ENCODE peak calls at places on chromosomes 5 and 9, in four cellular contexts. L is K562, E is HepG2, X is HCT116. U is an unnamed sample.

GRCh38 chr5:149363345-149363744 is 5.5 kb downstream of the PCYOX1L start:
- DNase-seq in E (no peak), X (no peak), L (no peak), U (no peak)

GRCh38 chr5:109877670-109878045 is 187.9 kb downstream of the MAN2A1 start:
- DNase-seq in E (no peak), X (no peak), L (no peak), U (peak)

GRCh38 chr5:137666109-137666850 is 69.6 kb downstream of the KLHL3 start:
- DNase-seq in X (no peak), L (no peak), E (no peak), U (no peak)

GRCh38 chr5:106508894-106509293 is 1161.8 kb downstream of the EFNA5 start:
- DNase-seq in E (no peak), L (no peak), X (no peak), U (no peak)

GRCh38 chr9:127722055-127722454 is 6.2 kb downstream of the TTC16 start:
- DNase-seq in L (no peak), E (no peak), X (no peak), U (no peak)

GRCh38 chr5:56481147-56481997 is 248.2 kb upstream of the ANKRD55 start:
- DNase-seq in E (peak), L (no peak), X (no peak), U (no peak)

GRCh38 chr5:150989695-150990094 is 30.7 kb upstream of the GPX3 start:
- DNase-seq in E (no peak), X (no peak), L (peak), U (no peak)

GRCh38 chr9:113131689-113132151 is 19.1 kb upstream of the SLC31A2 start:
- DNase-seq in X (no peak), E (no peak), L (no peak), U (no peak)

GRCh38 chr9:71830131-71830530 is 61.8 kb upstream of the CEMIP2 start:
- DNase-seq in X (no peak), L (no peak), E (no peak), U (no peak)

GRCh38 chr5:134540747-134541733 is 15.6 kb downstream of the JADE2 start:
- DNase-seq in X (no peak), E (no peak), L (no peak), U (no peak)

GRCh38 chr9:126788631-126789349 is 16.1 kb upstream of the ZBTB43 start:
- DNase-seq in E (no peak), X (no peak), L (no peak), U (no peak)

GRCh38 chr5:181566-181965 is 9.7 kb upstream of the LRRC14B start:
- DNase-seq in X (no peak), E (no peak), L (no peak), U (no peak)

GRCh38 chr9:37037744-37038640 is 3.9 kb upstream of the PAX5 start:
- DNase-seq in L (no peak), E (no peak), X (no peak), U (no peak)

GRCh38 chr5:68873198-68873597 is 220.6 kb upstream of the SLC30A5 start:
- DNase-seq in E (no peak), L (no peak), X (no peak), U (no peak)

GRCh38 chr5:33855396-33855795 is 36.4 kb downstream of the ADAMTS12 start:
- DNase-seq in E (no peak), L (no peak), X (no peak), U (no peak)

GRCh38 chr5:83827111-83827541 is 106.5 kb upstream of the HAPLN1 start:
- DNase-seq in L (no peak), E (no peak), X (no peak), U (no peak)

GRCh38 chr9:13786131-13786530 is 506.6 kb upstream of the MPDZ start:
- DNase-seq in L (no peak), E (no peak), X (no peak), U (no peak)

GRCh38 chr5:124661317-124662141 is 84.9 kb downstream of the ZNF608 start:
- DNase-seq in X (peak), E (peak), L (peak), U (no peak)

GRCh38 chr9:84781431-84781830 is 111.9 kb downstream of the NTRK2 start:
- DNase-seq in E (peak), L (peak), X (no peak), U (no peak)

GRCh38 chr5:140041099-140041491 is 2.0 kb downstream of the NRG2 start:
- DNase-seq in E (no peak), L (no peak), X (no peak), U (no peak)

GRCh38 chr9:130891699-130892502 is 4.7 kb downstream of the QRFP start:
- DNase-seq in X (no peak), E (no peak), L (no peak), U (no peak)

GRCh38 chr9:38008168-38009034 is 60.6 kb downstream of the SHB start:
- DNase-seq in X (peak), L (peak), E (peak), U (peak)

GRCh38 chr9:127968046-127968445 is 12.7 kb downstream of the EEIG1 start:
- DNase-seq in E (no peak), X (peak), L (no peak), U (peak)

GRCh38 chr5:80072103-80073073 is 37.2 kb downstream of the THBS4 start:
- DNase-seq in E (no peak), L (no peak), X (no peak), U (no peak)

GRCh38 chr9:133614056-133614455 is 4.9 kb upstream of the FAM163B start:
- DNase-seq in X (no peak), L (no peak), E (no peak), U (no peak)

GRCh38 chr9:118183571-118183970 is 479.4 kb downstream of the TLR4 start:
- DNase-seq in X (no peak), E (no peak), L (no peak), U (no peak)

GRCh38 chr9:38422555-38423245 is 1.6 kb downstream of the IGFBPL1 start:
- DNase-seq in L (no peak), E (no peak), X (no peak), U (no peak)

GRCh38 chr5:39755986-39756385 is 331.2 kb upstream of the DAB2 start:
- DNase-seq in L (peak), E (no peak), X (peak), U (peak)

GRCh38 chr5:150155258-150156032 is at the start of gene PDGFRB:
- DNase-seq in E (no peak), X (no peak), L (peak), U (no peak)

GRCh38 chr5:56550227-56550626 is 265.1 kb upstream of the MAP3K1 start:
- DNase-seq in L (no peak), E (no peak), X (no peak), U (no peak)

GRCh38 chr9:74742792-74743389 is 144.8 kb downstream of the TRPM6 start:
- DNase-seq in E (peak), X (peak), L (peak), U (no peak)

GRCh38 chr5:136020383-136021015 is 8.3 kb upstream of the TGFBI start:
- DNase-seq in E (peak), X (peak), L (peak), U (no peak)

GRCh38 chr9:70421020-70421271 is 6.5 kb upstream of the KLF9 start:
- DNase-seq in L (no peak), E (no peak), X (no peak), U (no peak)

GRCh38 chr5:154384480-154385235 is 61.1 kb upstream of the SAP30L start:
- DNase-seq in X (no peak), E (no peak), L (no peak), U (no peak)

GRCh38 chr5:94793816-94794198 is 175.3 kb downstream of the SLF1 start:
- DNase-seq in X (no peak), L (no peak), E (no peak), U (no peak)

GRCh38 chr9:131559416-131560000 is 14.2 kb downstream of the PRRT1B start:
- DNase-seq in L (no peak), X (no peak), E (no peak), U (no peak)

GRCh38 chr9:114072181-114073140 is 5.6 kb downstream of the AMBP start:
- DNase-seq in L (no peak), X (no peak), E (no peak), U (no peak)

GRCh38 chr9:72602629-72603028 is 81.2 kb downstream of the TMC1 start:
- DNase-seq in E (no peak), X (no peak), L (no peak), U (no peak)

GRCh38 chr5:51651889-51652288 is 268.6 kb downstream of the ISL1 start:
- DNase-seq in L (no peak), X (no peak), E (no peak), U (no peak)

GRCh38 chr5:76941000-76941399 is 11.8 kb upstream of the CRHBP start:
- DNase-seq in E (no peak), L (no peak), X (no peak), U (no peak)

GRCh38 chr5:76944638-76945037 is 8.2 kb upstream of the CRHBP start:
- DNase-seq in L (no peak), E (no peak), X (no peak), U (no peak)

GRCh38 chr5:76943006-76943405 is 9.8 kb upstream of the CRHBP start:
- DNase-seq in E (no peak), L (no peak), X (no peak), U (no peak)

GRCh38 chr5:76946090-76946489 is 6.8 kb upstream of the CRHBP start:
- DNase-seq in E (no peak), X (no peak), L (no peak), U (no peak)

DNA sequence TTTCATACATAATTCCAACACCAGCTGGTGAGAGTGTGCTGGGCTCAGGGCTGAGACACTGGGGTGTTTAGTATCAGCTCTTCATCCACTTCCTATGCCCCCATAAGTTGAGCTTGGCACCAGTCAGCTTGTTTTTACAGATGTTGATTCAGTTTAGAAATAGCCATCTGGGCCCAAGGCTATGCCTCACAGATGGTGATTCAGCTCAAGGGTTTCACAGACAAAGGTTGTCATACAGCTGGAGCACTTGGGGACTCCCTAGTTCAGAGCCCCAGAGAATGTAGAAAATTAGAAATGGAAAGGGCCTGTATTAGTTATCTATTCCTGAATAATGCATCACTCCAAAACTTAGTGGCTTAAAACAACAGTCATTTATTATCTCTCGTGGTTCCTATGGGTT is 10.3 kb upstream of the CRHBP start:
- DNase-seq in L (no peak), E (no peak), X (no peak), U (no peak)
- TF ChIP-seq TCF7L2 in L (no peak), E (no peak), X (no peak), U (no peak)

DNA sequence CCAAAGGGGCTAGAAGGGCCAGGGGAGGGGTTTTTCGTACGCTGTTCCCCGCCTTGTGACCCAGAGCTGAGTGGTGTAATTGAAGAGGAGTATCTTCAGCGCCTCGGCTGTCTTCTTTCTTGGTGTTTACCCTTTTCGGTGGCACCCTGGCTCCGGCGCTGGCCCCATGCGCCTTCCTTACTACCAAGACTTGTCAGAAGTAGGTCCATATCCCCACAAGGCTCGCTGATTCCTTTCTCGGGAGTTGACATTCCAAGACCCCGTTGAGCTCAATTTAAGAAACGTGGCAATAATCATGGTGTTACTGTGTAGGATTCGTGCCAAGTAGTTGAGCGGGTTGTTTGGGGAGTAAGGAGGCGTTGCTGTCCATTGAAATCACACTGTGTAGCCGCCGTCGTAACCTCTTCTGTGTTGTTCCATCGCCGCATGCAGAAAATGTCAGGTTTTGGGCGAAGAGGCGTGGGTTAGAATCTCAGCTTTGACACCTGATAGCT is 802 bp downstream of the NDUFAF2 start:
- DNase-seq in E (peak), L (peak), X (no peak), U (no peak)
- TF ChIP-seq REST in E (no peak), L (no peak), X (no peak), U (no peak)

DNA sequence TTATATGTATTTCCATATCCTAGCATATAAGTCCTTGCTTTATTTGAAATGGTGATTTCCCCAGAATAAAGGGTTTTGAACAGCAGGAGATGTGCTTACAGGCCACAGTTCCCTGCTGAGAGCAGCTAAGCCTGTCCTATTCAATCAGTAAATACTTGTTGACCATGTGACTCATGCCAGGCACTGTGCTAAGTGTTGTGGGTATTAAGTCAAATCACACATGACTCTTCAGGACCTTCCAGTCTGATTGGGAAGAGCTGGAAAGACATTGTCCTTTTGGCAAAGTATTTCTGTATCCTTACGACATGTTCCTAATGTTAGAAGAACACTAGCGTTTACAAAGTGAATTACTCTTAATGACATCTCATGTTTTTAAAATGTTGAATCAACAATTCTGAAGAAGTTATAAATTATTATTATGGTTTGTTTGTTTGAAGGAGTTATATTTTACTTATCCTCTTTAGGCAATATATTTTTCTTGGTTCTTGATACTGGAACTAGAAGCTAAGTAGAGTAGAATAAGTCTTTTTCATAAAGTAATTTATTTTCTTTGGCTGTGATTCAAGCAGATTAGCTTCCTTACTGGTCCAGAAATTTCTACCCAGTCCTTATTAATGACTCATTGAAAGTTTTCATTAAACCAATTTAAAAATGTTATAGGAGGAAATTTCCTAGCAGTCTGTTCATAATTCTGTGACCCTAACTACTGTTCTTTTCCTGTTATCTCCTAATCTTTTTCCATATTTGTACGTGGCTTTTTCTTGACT is 82.1 kb downstream of the GAPVD1 start:
- DNase-seq in E (no peak), L (no peak), X (no peak), U (no peak)
- TF ChIP-seq TCF7L2 in E (no peak), L (no peak), X (no peak), U (no peak)

GRCh38 chr9:136200424-136200823 is 4.5 kb downstream of the LHX3 start:
- DNase-seq in L (no peak), X (no peak), E (no peak), U (no peak)
- TF ChIP-seq REST in L (no peak), X (no peak), E (no peak), U (no peak)

GRCh38 chr5:87079219-87079618 is 188.5 kb upstream of the RASA1 start:
- DNase-seq in X (no peak), L (peak), E (no peak), U (no peak)
- TF ChIP-seq TCF7L2 in X (no peak), L (no peak), E (no peak), U (no peak)

DNA sequence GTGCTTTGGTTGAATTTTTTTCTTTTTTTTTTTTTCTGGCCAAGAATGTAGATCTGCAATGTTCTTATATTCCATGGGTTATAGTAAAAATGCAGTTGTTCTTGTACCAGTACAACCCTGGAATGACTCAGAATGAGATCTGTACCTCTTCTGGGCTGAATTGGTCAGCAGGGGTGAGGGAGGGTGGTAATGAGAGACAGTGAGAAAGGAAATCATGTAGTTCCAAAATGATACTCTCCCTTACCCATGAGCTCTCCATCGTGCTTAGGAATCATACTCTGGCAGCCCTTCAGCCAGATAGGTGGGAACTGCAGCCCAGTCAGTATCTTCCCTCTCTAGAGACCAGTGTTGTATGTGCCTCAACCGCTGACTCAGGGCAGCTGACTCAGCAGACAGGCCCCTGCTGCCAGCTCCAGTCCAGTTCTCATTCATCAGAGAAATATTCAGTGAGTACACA is 2.1 kb upstream of the GLIS3 start:
- DNase-seq in X (no peak), L (no peak), E (no peak), U (no peak)
- TF ChIP-seq REST in X (no peak), L (no peak), E (no peak), U (no peak)

DNA sequence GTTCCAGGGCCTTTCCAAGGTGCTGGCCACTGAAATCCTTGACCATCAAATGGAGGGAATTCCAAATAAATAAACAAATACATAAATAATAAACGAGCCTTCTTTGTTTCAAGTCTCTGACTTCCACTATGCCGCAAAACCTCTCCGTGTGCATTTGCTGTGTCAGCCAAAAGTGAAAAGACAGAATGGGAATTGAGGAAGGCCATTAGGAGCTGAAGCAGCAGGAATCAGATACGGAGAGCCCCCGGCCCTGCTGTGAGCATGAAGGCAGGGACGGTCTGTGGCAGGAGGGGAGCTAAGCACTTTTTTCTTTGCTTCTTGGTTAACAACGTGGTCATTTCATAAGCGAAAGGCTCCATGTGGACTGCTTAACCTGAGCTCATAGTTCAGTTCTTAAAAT is 26.1 kb downstream of the PLPPR1 start:
- DNase-seq in L (no peak), E (no peak), X (no peak), U (no peak)
- TF ChIP-seq TCF7L2 in L (no peak), E (no peak), X (no peak), U (no peak)

GRCh38 chr5:72108200-72109050 is 1.1 kb downstream of the MAP1B start:
- DNase-seq in E (peak), L (peak), X (no peak), U (no peak)
- TF ChIP-seq REST in E (no peak), L (no peak), X (no peak), U (peak)

U was measured in Panc1.